ENCODE peak calls at places on chromosomes 6 and 20, in five cellular contexts. F, J, N, A and M are unnamed samples.

GRCh38 chr6:30542404-30542725 is 13.9 kb downstream of the GNL1 start:
- DNase-seq in F (no peak), N (no peak), A (no peak), J (no peak), M (no peak)

GRCh38 chr6:112038756-112039430 is 15.0 kb upstream of the CCN6 start:
- DNase-seq in J (no peak), F (no peak), N (no peak), A (no peak), M (no peak)

GRCh38 chr20:51429696-51430095 is 112.8 kb downstream of the NFATC2 start:
- DNase-seq in A (no peak), F (no peak), J (no peak), N (no peak), M (no peak)

GRCh38 chr20:8853805-8854338 is 215.0 kb upstream of the PLCB4 start:
- DNase-seq in N (no peak), A (no peak), J (peak; percentile 87), F (peak; percentile 84), M (no peak)

GRCh38 chr20:17969884-17970409 is 1.1 kb downstream of the MGME1 start:
- DNase-seq in N (peak; percentile 60), A (no peak), F (peak; percentile 70), J (peak; percentile 52), M (no peak)

GRCh38 chr6:128807577-128807976 is 75.4 kb upstream of the LAMA2 start:
- DNase-seq in A (no peak), N (no peak), J (peak; percentile 76), F (peak; percentile 60), M (no peak)

GRCh38 chr6:138430361-138431145 is 26.5 kb downstream of the HEBP2 start:
- DNase-seq in A (no peak), J (no peak), N (no peak), F (no peak), M (no peak)

GRCh38 chr20:22673467-22673866 is 89.1 kb upstream of the FOXA2 start:
- DNase-seq in A (no peak), N (no peak), F (no peak), J (no peak), M (no peak)

GRCh38 chr6:16523550-16524379 is 237.5 kb downstream of the ATXN1 start:
- DNase-seq in N (no peak), A (no peak), J (peak; percentile 75), F (peak; percentile 93), M (peak; percentile 28)

GRCh38 chr6:160733045-160733646 is 31.1 kb downstream of the PLG start:
- DNase-seq in F (peak; percentile 13), A (no peak), J (peak; percentile 55), N (no peak), M (no peak)

GRCh38 chr6:4822476-4822875 is 46.3 kb downstream of the CDYL start:
- DNase-seq in A (no peak), J (no peak), N (no peak), F (no peak), M (no peak)

GRCh38 chr20:25289886-25290597 is 42.2 kb downstream of the PYGB start:
- DNase-seq in J (no peak), A (no peak), F (no peak), N (peak; percentile 28), M (peak; percentile 65)

GRCh38 chr6:150004783-150005717 is 20.3 kb downstream of the RAET1L start:
- DNase-seq in A (peak; percentile 77), F (peak; percentile 80), J (peak; percentile 80), N (peak; percentile 94), M (peak; percentile 97)

GRCh38 chr6:161137839-161138544 is 135.9 kb downstream of the AGPAT4 start:
- DNase-seq in N (no peak), J (peak; percentile 23), F (peak; percentile 56), A (no peak), M (no peak)

GRCh38 chr6:158801655-158802294 is 17.4 kb downstream of the EZR start:
- DNase-seq in A (no peak), J (no peak), F (no peak), N (no peak), M (no peak)

GRCh38 chr6:49121970-49122369 is 341.1 kb downstream of the MMUT start:
- DNase-seq in A (no peak), N (no peak), F (no peak), J (no peak), M (no peak)

GRCh38 chr6:2783188-2783957 is 18.2 kb downstream of the WRNIP1 start:
- DNase-seq in N (no peak), F (peak; percentile 34), J (no peak), A (no peak), M (no peak)

GRCh38 chr6:7112741-7113313 is 5.1 kb downstream of the RREB1 start:
- DNase-seq in J (no peak), F (no peak), N (no peak), A (no peak), M (no peak)

GRCh38 chr6:43780891-43781571 is 11.0 kb downstream of the VEGFA start:
- DNase-seq in A (no peak), F (no peak), N (no peak), J (no peak), M (no peak)

GRCh38 chr6:167827062-167827587 is 414 bp downstream of the AFDN start:
- DNase-seq in N (peak; percentile 68), J (no peak), A (no peak), F (no peak), M (peak; percentile 84)

GRCh38 chr6:11527274-11527870 is 10.2 kb upstream of the TMEM170B start:
- DNase-seq in J (no peak), A (no peak), F (peak; percentile 34), N (no peak), M (no peak)

GRCh38 chr6:138289739-138290138 is 71.4 kb upstream of the PBOV1 start:
- DNase-seq in F (no peak), J (no peak), A (no peak), N (no peak), M (no peak)

GRCh38 chr6:114747995-114748625 is 405.3 kb upstream of the HS3ST5 start:
- DNase-seq in A (no peak), J (peak; percentile 72), F (peak; percentile 45), N (peak; percentile 39), M (no peak)

GRCh38 chr6:112956696-112957525 is 609.8 kb downstream of the RFPL4B start:
- DNase-seq in N (no peak), J (peak; percentile 93), F (peak; percentile 95), A (no peak), M (no peak)

GRCh38 chr6:88520020-88520338 is 353.8 kb upstream of the CNR1 start:
- DNase-seq in N (no peak), J (no peak), F (no peak), A (no peak), M (no peak)

GRCh38 chr20:25517124-25517523 is 68.2 kb downstream of the NINL start:
- DNase-seq in J (no peak), A (no peak), N (no peak), F (no peak), M (no peak)

GRCh38 chr6:43993881-43994523 is 133.2 kb downstream of the MRPL14 start:
- DNase-seq in F (no peak), N (no peak), A (no peak), J (no peak), M (no peak)

GRCh38 chr6:21537660-21538059 is 55.9 kb upstream of the SOX4 start:
- DNase-seq in A (no peak), N (no peak), F (no peak), J (no peak), M (no peak)

GRCh38 chr6:34055223-34055933 is 90.5 kb downstream of the GRM4 start:
- DNase-seq in J (peak; percentile 47), N (peak; percentile 61), A (no peak), F (peak; percentile 51), M (peak; percentile 42)
- H3K27ac ChIP-seq in J (no peak overlapping the region), N (no peak overlapping the region), A (no peak overlapping the region), F (no peak overlapping the region), M (no peak overlapping the region)

DNA sequence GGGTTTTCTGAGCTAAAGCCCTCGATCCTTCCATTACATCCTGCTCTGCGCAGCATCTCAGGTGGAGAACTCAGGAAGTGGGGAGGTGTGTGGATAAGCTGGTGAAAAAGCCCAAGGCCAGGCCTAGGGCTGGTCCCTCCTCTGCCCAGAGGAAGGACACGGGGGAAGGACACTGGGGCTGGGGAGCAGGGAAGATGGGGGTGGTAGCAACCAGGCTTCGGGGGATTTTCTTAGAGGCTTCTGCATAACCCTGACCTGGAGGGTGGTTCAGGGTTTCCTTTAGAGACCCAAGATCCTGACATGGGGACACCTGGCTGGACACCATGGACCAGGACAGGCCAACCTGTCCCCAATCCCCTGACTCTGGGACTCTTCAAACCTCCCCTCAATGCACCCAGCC is 37.9 kb downstream of the SUN5 start:
- DNase-seq in A (no peak), F (no peak), J (no peak), N (no peak), M (no peak)
- H3K27me3 ChIP-seq in A (no peaks in the 10 kb centered on the region), F (peaks cover 15% of the 10 kb centered on the region), J (no peaks in the 10 kb centered on the region), N (peaks cover 6% of the 10 kb centered on the region), M (peaks cover 24% of the 10 kb centered on the region)

DNA sequence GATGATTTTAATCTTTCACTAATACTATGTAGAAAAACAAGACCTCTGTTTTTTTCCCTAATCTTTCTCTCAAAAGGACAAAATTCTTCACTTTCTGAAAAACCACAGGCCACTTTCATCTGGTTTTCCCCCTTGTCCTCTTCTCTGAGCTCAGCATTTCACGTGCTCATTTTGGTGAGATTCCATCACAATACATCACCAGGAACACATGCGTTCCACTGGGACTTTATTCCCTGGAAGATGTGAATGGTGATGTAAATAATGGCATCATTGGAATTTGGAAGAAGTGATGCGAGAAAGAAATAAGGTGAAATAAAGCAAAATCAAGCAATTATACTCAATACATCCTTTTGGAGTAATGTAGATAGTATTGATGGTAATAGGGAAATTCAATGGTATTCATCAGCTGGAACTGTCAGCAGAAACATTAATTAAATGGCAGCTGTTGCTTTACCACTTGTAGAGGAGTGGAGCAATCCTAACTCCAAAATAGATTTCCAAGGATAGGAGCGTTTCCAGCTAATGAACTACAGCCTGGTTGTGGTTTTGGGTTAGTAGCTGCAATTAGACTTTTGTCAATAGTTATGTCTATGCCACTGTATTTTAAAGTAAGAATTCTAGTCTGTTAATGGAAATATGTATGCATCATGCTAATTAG is 11.5 kb downstream of the FILIP1 start:
- DNase-seq in F (peak; percentile 80), A (no peak), N (no peak), J (peak; percentile 64), M (no peak)
- H3K27ac ChIP-seq in F (no peak overlapping the region), A (peak overlapping the region; percentile 79), N (no peak overlapping the region), J (peak overlapping the region; percentile 65), M (peak overlapping the region; percentile 16)

GRCh38 chr20:2706688-2707352 is 14.2 kb downstream of the EBF4 start:
- DNase-seq in A (no peak), F (no peak), J (no peak), N (no peak), M (no peak)
- H3K27me3 ChIP-seq in A (no peaks in the 10 kb centered on the region), F (peaks cover 30% of the 10 kb centered on the region), J (no peaks in the 10 kb centered on the region), N (peaks cover 2% of the 10 kb centered on the region), M (no peaks in the 10 kb centered on the region)